ENCODE peak calls at places on chromosomes 2 and 18, in eight cellular contexts. V, U, Z, F, E, L, G and H are unnamed samples.

GRCh38 chr2:212142616-212143015 is 396.0 kb downstream of the ERBB4 start:
- DNase-seq in L (no peak), G (no peak), U (no peak), Z (no peak), E (no peak), V (no peak), F (no peak), H (no peak)

GRCh38 chr2:6444529-6444928 is 421.2 kb downstream of the CMPK2 start:
- DNase-seq in G (no peak), L (no peak), E (no peak), Z (no peak), U (no peak), V (no peak), F (no peak), H (no peak)

GRCh38 chr2:157216421-157216965 is 41.0 kb upstream of the GALNT5 start:
- DNase-seq in V (no peak), Z (no peak), L (no peak), U (no peak), F (no peak), G (no peak), E (no peak), H (no peak)

GRCh38 chr2:169963786-169964185 is 136.5 kb downstream of the UBR3 start:
- DNase-seq in U (no peak), F (no peak), L (no peak), G (no peak), E (no peak), V (no peak), Z (no peak), H (no peak)

GRCh38 chr18:10164241-10165160 is 250.7 kb downstream of the VAPA start:
- DNase-seq in E (no peak), U (no peak), G (no peak), F (no peak), Z (no peak), L (peak), V (no peak), H (no peak)

GRCh38 chr2:133486706-133487305 is 81.5 kb downstream of the NCKAP5 start:
- DNase-seq in F (no peak), L (peak), U (peak), G (no peak), Z (peak), V (no peak), E (no peak), H (no peak)

GRCh38 chr2:240432820-240433801 is 2.4 kb upstream of the GPC1 start:
- DNase-seq in F (no peak), L (no peak), G (no peak), Z (no peak), U (no peak), V (no peak), E (no peak), H (no peak)

GRCh38 chr18:79924814-79925655 is 26.4 kb downstream of the SLC66A2 start:
- DNase-seq in L (peak), V (no peak), G (no peak), F (no peak), Z (no peak), E (no peak), U (peak), H (no peak)

GRCh38 chr18:9571546-9571945 is 42.8 kb downstream of the PPP4R1 start:
- DNase-seq in V (no peak), L (no peak), U (no peak), F (no peak), G (no peak), Z (no peak), E (no peak), H (no peak)

GRCh38 chr18:42187611-42188378 is 232.8 kb downstream of the PIK3C3 start:
- DNase-seq in V (no peak), F (no peak), U (no peak), G (no peak), Z (no peak), L (peak), E (no peak), H (no peak)

GRCh38 chr2:172480301-172481218 is 53.2 kb downstream of the ITGA6 start:
- DNase-seq in F (no peak), E (no peak), Z (peak), U (no peak), V (no peak), L (peak), G (no peak), H (no peak)

GRCh38 chr2:86029873-86030272 is 75.8 kb downstream of the POLR1A start:
- DNase-seq in G (no peak), U (no peak), E (no peak), Z (no peak), F (no peak), L (no peak), V (no peak), H (no peak)

GRCh38 chr2:11802782-11803191 is 56.4 kb downstream of the LPIN1 start:
- DNase-seq in E (no peak), G (no peak), V (no peak), F (no peak), L (peak), U (peak), Z (peak), H (no peak)

GRCh38 chr18:29285471-29285870 is 1108.5 kb upstream of the CDH2 start:
- DNase-seq in Z (no peak), L (no peak), G (no peak), E (no peak), V (no peak), U (peak), F (no peak), H (no peak)

GRCh38 chr2:215022418-215022817 is 116.0 kb downstream of the ABCA12 start:
- DNase-seq in Z (peak), L (no peak), E (no peak), U (peak), F (no peak), V (no peak), G (no peak), H (peak)

GRCh38 chr2:239553376-239554000 is 152.7 kb upstream of the HDAC4 start:
- DNase-seq in F (no peak), V (no peak), L (no peak), U (no peak), E (no peak), Z (no peak), G (no peak), H (no peak)

GRCh38 chr18:31661965-31662364 is 22.4 kb downstream of the B4GALT6 start:
- DNase-seq in E (no peak), U (no peak), V (no peak), Z (peak), G (no peak), F (no peak), L (no peak), H (no peak)

GRCh38 chr2:37630298-37630697 is 41.1 kb downstream of the CDC42EP3 start:
- DNase-seq in U (no peak), L (no peak), E (no peak), Z (no peak), F (no peak), V (no peak), G (no peak), H (no peak)

GRCh38 chr2:216283038-216283900 is 89.0 kb downstream of the MARCHF4 start:
- DNase-seq in V (no peak), L (peak), F (no peak), E (no peak), Z (no peak), G (no peak), U (no peak), H (no peak)

GRCh38 chr2:152847067-152847466 is 128.6 kb downstream of the ARL6IP6 start:
- DNase-seq in E (no peak), G (no peak), L (peak), F (no peak), U (no peak), Z (peak), V (no peak), H (peak)

GRCh38 chr2:10045561-10046355 is 2.4 kb downstream of the KLF11 start:
- DNase-seq in Z (no peak), L (no peak), V (no peak), F (no peak), E (no peak), U (no peak), G (no peak), H (no peak)

GRCh38 chr2:6970976-6971480 is 53.8 kb downstream of the RNF144A start:
- DNase-seq in L (no peak), V (no peak), G (no peak), Z (no peak), E (no peak), U (no peak), F (no peak), H (no peak)

GRCh38 chr2:26483957-26484565 is 6.1 kb upstream of the OTOF start:
- DNase-seq in E (no peak), U (no peak), F (no peak), L (no peak), G (no peak), V (no peak), Z (no peak), H (no peak)